ENCODE peak calls at places on chromosomes 1 and 21, in five cellular contexts. One of them, this sample, is unnamed.

GRCh38 chr1:3115275-3116149 is 46.5 kb downstream of the PRDM16 start:
- DNase-seq in IMR-90: no peak
- DNase-seq in HTR-8/SVneo: no peak
- DNase-seq in NB4: no peak
- DNase-seq in central memory CD4-positive, alpha-beta T cell: no peak
- DNase-seq in this sample: no peak

GRCh38 chr1:203083463-203083921 is 2.3 kb downstream of the MYOG start:
- DNase-seq in IMR-90: no peak
- DNase-seq in HTR-8/SVneo: no peak
- DNase-seq in NB4: no peak
- DNase-seq in central memory CD4-positive, alpha-beta T cell: no peak
- DNase-seq in this sample: no peak

GRCh38 chr1:213761845-213762407 is 225.8 kb upstream of the PROX1 start:
- DNase-seq in IMR-90: no peak
- DNase-seq in HTR-8/SVneo: no peak
- DNase-seq in NB4: peak
- DNase-seq in central memory CD4-positive, alpha-beta T cell: peak
- DNase-seq in this sample: no peak

GRCh38 chr1:44040856-44041255 is 9.6 kb upstream of the SLC6A9 start:
- DNase-seq in IMR-90: no peak
- DNase-seq in HTR-8/SVneo: no peak
- DNase-seq in NB4: no peak
- DNase-seq in central memory CD4-positive, alpha-beta T cell: no peak
- DNase-seq in this sample: no peak

GRCh38 chr1:232704694-232705680 is 75.1 kb upstream of the SIPA1L2 start:
- DNase-seq in IMR-90: peak
- DNase-seq in HTR-8/SVneo: peak
- DNase-seq in NB4: peak
- DNase-seq in central memory CD4-positive, alpha-beta T cell: no peak
- DNase-seq in this sample: no peak

GRCh38 chr1:240499012-240499411 is 112.9 kb downstream of the GREM2 start:
- DNase-seq in IMR-90: peak
- DNase-seq in HTR-8/SVneo: peak
- DNase-seq in NB4: peak
- DNase-seq in central memory CD4-positive, alpha-beta T cell: no peak
- DNase-seq in this sample: no peak

GRCh38 chr1:218656301-218657037 is 311.3 kb downstream of the TGFB2 start:
- DNase-seq in IMR-90: no peak
- DNase-seq in HTR-8/SVneo: no peak
- DNase-seq in NB4: no peak
- DNase-seq in central memory CD4-positive, alpha-beta T cell: no peak
- DNase-seq in this sample: no peak

GRCh38 chr1:66439028-66439427 is 94.9 kb upstream of the SGIP1 start:
- DNase-seq in IMR-90: peak
- DNase-seq in HTR-8/SVneo: no peak
- DNase-seq in NB4: peak
- DNase-seq in central memory CD4-positive, alpha-beta T cell: no peak
- DNase-seq in this sample: peak

GRCh38 chr21:31132574-31133242 is 94.4 kb upstream of the KRTAP19-8 start:
- DNase-seq in IMR-90: peak
- DNase-seq in HTR-8/SVneo: no peak
- DNase-seq in NB4: peak
- DNase-seq in central memory CD4-positive, alpha-beta T cell: peak
- DNase-seq in this sample: no peak

GRCh38 chr1:52403566-52404115 is 582 bp downstream of the ORC1 start:
- DNase-seq in IMR-90: peak
- DNase-seq in HTR-8/SVneo: peak
- DNase-seq in NB4: peak
- DNase-seq in central memory CD4-positive, alpha-beta T cell: peak
- DNase-seq in this sample: peak

GRCh38 chr1:39623053-39623452 is 16.4 kb downstream of the HEYL start:
- DNase-seq in IMR-90: no peak
- DNase-seq in HTR-8/SVneo: no peak
- DNase-seq in NB4: no peak
- DNase-seq in central memory CD4-positive, alpha-beta T cell: no peak
- DNase-seq in this sample: no peak

This sample was measured in naive B cell.